ENCODE peak calls at places on chromosomes 12 and 14, in six cellular contexts. One of them, this sample, is unnamed.

GRCh38 chr14:50083467-50084337 is 32.7 kb downstream of the VCPKMT start:
- DNase-seq in CD8-positive, alpha-beta T cell: peak
- DNase-seq in GM10248: peak
- DNase-seq in brain microvascular endothelial cell: no peak
- DNase-seq in uterus: no peak
- DNase-seq in BE2C: no peak
- DNase-seq in this sample: peak

GRCh38 chr12:52201520-52201839 is 9.7 kb upstream of the KRT80 start:
- DNase-seq in CD8-positive, alpha-beta T cell: no peak
- DNase-seq in uterus: no peak
- DNase-seq in BE2C: peak
- DNase-seq in GM10248: no peak
- DNase-seq in brain microvascular endothelial cell: no peak
- DNase-seq in this sample: no peak

GRCh38 chr12:18470251-18470650 is 208.9 kb downstream of the PIK3C2G start:
- DNase-seq in GM10248: no peak
- DNase-seq in uterus: no peak
- DNase-seq in CD8-positive, alpha-beta T cell: no peak
- DNase-seq in BE2C: no peak
- DNase-seq in brain microvascular endothelial cell: no peak
- DNase-seq in this sample: no peak

GRCh38 chr14:43858981-43859380 is 648.1 kb downstream of the FSCB start:
- DNase-seq in CD8-positive, alpha-beta T cell: no peak
- DNase-seq in brain microvascular endothelial cell: no peak
- DNase-seq in BE2C: no peak
- DNase-seq in uterus: no peak
- DNase-seq in GM10248: no peak
- DNase-seq in this sample: no peak

GRCh38 chr12:102043928-102044327 is 17.9 kb downstream of the WASHC3 start:
- DNase-seq in CD8-positive, alpha-beta T cell: no peak
- DNase-seq in GM10248: peak
- DNase-seq in brain microvascular endothelial cell: no peak
- DNase-seq in uterus: no peak
- DNase-seq in BE2C: no peak
- DNase-seq in this sample: no peak

GRCh38 chr12:27785882-27786570 is 6.0 kb upstream of the MANSC4 start:
- DNase-seq in GM10248: no peak
- DNase-seq in brain microvascular endothelial cell: peak
- DNase-seq in CD8-positive, alpha-beta T cell: no peak
- DNase-seq in BE2C: no peak
- DNase-seq in uterus: no peak
- DNase-seq in this sample: no peak

GRCh38 chr14:64800000-64800399 is 79.7 kb downstream of the SPTB start:
- DNase-seq in BE2C: no peak
- DNase-seq in GM10248: no peak
- DNase-seq in uterus: no peak
- DNase-seq in CD8-positive, alpha-beta T cell: no peak
- DNase-seq in brain microvascular endothelial cell: peak
- DNase-seq in this sample: no peak

GRCh38 chr12:12975322-12976077 is 23.5 kb upstream of the GPRC5D start:
- DNase-seq in BE2C: peak
- DNase-seq in uterus: peak
- DNase-seq in brain microvascular endothelial cell: peak
- DNase-seq in GM10248: peak
- DNase-seq in CD8-positive, alpha-beta T cell: no peak
- DNase-seq in this sample: no peak

GRCh38 chr12:3551976-3552725 is 61.1 kb downstream of the PRMT8 start:
- DNase-seq in uterus: no peak
- DNase-seq in CD8-positive, alpha-beta T cell: no peak
- DNase-seq in brain microvascular endothelial cell: no peak
- DNase-seq in GM10248: no peak
- DNase-seq in BE2C: no peak
- DNase-seq in this sample: no peak

GRCh38 chr12:38664661-38665269 is 240.6 kb downstream of the CPNE8 start:
- DNase-seq in CD8-positive, alpha-beta T cell: no peak
- DNase-seq in uterus: no peak
- DNase-seq in brain microvascular endothelial cell: no peak
- DNase-seq in BE2C: peak
- DNase-seq in GM10248: peak
- DNase-seq in this sample: no peak

GRCh38 chr12:25315388-25315787 is 64.7 kb upstream of the KRAS start:
- DNase-seq in CD8-positive, alpha-beta T cell: no peak
- DNase-seq in GM10248: no peak
- DNase-seq in BE2C: no peak
- DNase-seq in brain microvascular endothelial cell: no peak
- DNase-seq in uterus: no peak
- DNase-seq in this sample: no peak

GRCh38 chr12:48969847-48970701 is 1.5 kb downstream of the WNT10B start:
- DNase-seq in GM10248: peak
- DNase-seq in BE2C: peak
- DNase-seq in CD8-positive, alpha-beta T cell: peak
- DNase-seq in uterus: no peak
- DNase-seq in brain microvascular endothelial cell: no peak
- DNase-seq in this sample: no peak

GRCh38 chr12:115037830-115038229 is 353.9 kb upstream of the TBX3 start:
- DNase-seq in GM10248: no peak
- DNase-seq in uterus: no peak
- DNase-seq in CD8-positive, alpha-beta T cell: no peak
- DNase-seq in brain microvascular endothelial cell: no peak
- DNase-seq in BE2C: no peak
- DNase-seq in this sample: no peak

GRCh38 chr12:15035185-15035584 is 62.3 kb downstream of the PDE6H start:
- DNase-seq in brain microvascular endothelial cell: no peak
- DNase-seq in CD8-positive, alpha-beta T cell: no peak
- DNase-seq in BE2C: no peak
- DNase-seq in GM10248: no peak
- DNase-seq in uterus: no peak
- DNase-seq in this sample: no peak

GRCh38 chr14:74326369-74327152 is 21.7 kb upstream of the VRTN start:
- DNase-seq in uterus: no peak
- DNase-seq in GM10248: no peak
- DNase-seq in CD8-positive, alpha-beta T cell: no peak
- DNase-seq in brain microvascular endothelial cell: no peak
- DNase-seq in BE2C: peak
- DNase-seq in this sample: no peak

GRCh38 chr12:114888458-114888857 is 204.5 kb upstream of the TBX3 start:
- DNase-seq in BE2C: no peak
- DNase-seq in brain microvascular endothelial cell: peak
- DNase-seq in uterus: no peak
- DNase-seq in GM10248: no peak
- DNase-seq in CD8-positive, alpha-beta T cell: no peak
- DNase-seq in this sample: no peak

GRCh38 chr12:132305560-132305966 is 23.8 kb downstream of the GALNT9 start:
- DNase-seq in CD8-positive, alpha-beta T cell: no peak
- DNase-seq in BE2C: no peak
- DNase-seq in GM10248: no peak
- DNase-seq in brain microvascular endothelial cell: no peak
- DNase-seq in uterus: no peak
- DNase-seq in this sample: no peak

GRCh38 chr12:129257526-129257925 is 404.2 kb downstream of the GLT1D1 start:
- DNase-seq in uterus: no peak
- DNase-seq in BE2C: no peak
- DNase-seq in brain microvascular endothelial cell: peak
- DNase-seq in CD8-positive, alpha-beta T cell: no peak
- DNase-seq in GM10248: no peak
- DNase-seq in this sample: no peak

GRCh38 chr12:72230589-72230988 is 41.6 kb upstream of the TRHDE start:
- DNase-seq in GM10248: no peak
- DNase-seq in uterus: no peak
- DNase-seq in BE2C: no peak
- DNase-seq in brain microvascular endothelial cell: peak
- DNase-seq in CD8-positive, alpha-beta T cell: no peak
- DNase-seq in this sample: no peak

GRCh38 chr12:22709292-22709691 is 84.3 kb downstream of the ETNK1 start:
- DNase-seq in CD8-positive, alpha-beta T cell: no peak
- DNase-seq in uterus: no peak
- DNase-seq in BE2C: no peak
- DNase-seq in brain microvascular endothelial cell: no peak
- DNase-seq in GM10248: peak
- DNase-seq in this sample: no peak

GRCh38 chr12:126355346-126355745 is 1290.1 kb downstream of the AACS start:
- DNase-seq in brain microvascular endothelial cell: no peak
- DNase-seq in BE2C: no peak
- DNase-seq in CD8-positive, alpha-beta T cell: no peak
- DNase-seq in uterus: no peak
- DNase-seq in GM10248: no peak
- DNase-seq in this sample: no peak

GRCh38 chr14:93078830-93079229 is 36.9 kb downstream of the ITPK1 start:
- DNase-seq in GM10248: no peak
- DNase-seq in BE2C: no peak
- DNase-seq in brain microvascular endothelial cell: peak
- DNase-seq in CD8-positive, alpha-beta T cell: no peak
- DNase-seq in uterus: peak
- DNase-seq in this sample: no peak

GRCh38 chr12:133236556-133236955 is 879 bp upstream of the ANHX start:
- DNase-seq in BE2C: no peak
- DNase-seq in brain microvascular endothelial cell: no peak
- DNase-seq in GM10248: no peak
- DNase-seq in uterus: no peak
- DNase-seq in CD8-positive, alpha-beta T cell: no peak
- DNase-seq in this sample: no peak

GRCh38 chr12:6507102-6507998 is 13.4 kb downstream of the NCAPD2 start:
- DNase-seq in uterus: no peak
- DNase-seq in CD8-positive, alpha-beta T cell: no peak
- DNase-seq in GM10248: no peak
- DNase-seq in BE2C: no peak
- DNase-seq in brain microvascular endothelial cell: peak
- DNase-seq in this sample: no peak

GRCh38 chr12:112944028-112944690 is 5.9 kb downstream of the OAS3 start:
- DNase-seq in BE2C: no peak
- DNase-seq in CD8-positive, alpha-beta T cell: no peak
- DNase-seq in uterus: no peak
- DNase-seq in GM10248: no peak
- DNase-seq in brain microvascular endothelial cell: no peak
- DNase-seq in this sample: no peak

GRCh38 chr12:52912711-52913423 is 8.0 kb upstream of the KRT8 start:
- DNase-seq in BE2C: no peak
- DNase-seq in brain microvascular endothelial cell: no peak
- DNase-seq in CD8-positive, alpha-beta T cell: no peak
- DNase-seq in uterus: no peak
- DNase-seq in GM10248: no peak
- DNase-seq in this sample: no peak

GRCh38 chr12:25052191-25053020 is 103.5 kb upstream of the BCAT1 start:
- DNase-seq in BE2C: no peak
- DNase-seq in brain microvascular endothelial cell: no peak
- DNase-seq in CD8-positive, alpha-beta T cell: peak
- DNase-seq in uterus: no peak
- DNase-seq in GM10248: peak
- DNase-seq in this sample: peak

GRCh38 chr14:101843038-101843437 is 81.5 kb downstream of the PPP2R5C start:
- DNase-seq in uterus: no peak
- DNase-seq in brain microvascular endothelial cell: no peak
- DNase-seq in BE2C: no peak
- DNase-seq in GM10248: no peak
- DNase-seq in CD8-positive, alpha-beta T cell: no peak
- DNase-seq in this sample: no peak

GRCh38 chr14:101845496-101845895 is 84.0 kb downstream of the PPP2R5C start:
- DNase-seq in BE2C: no peak
- DNase-seq in GM10248: no peak
- DNase-seq in brain microvascular endothelial cell: no peak
- DNase-seq in uterus: no peak
- DNase-seq in CD8-positive, alpha-beta T cell: no peak
- DNase-seq in this sample: no peak

GRCh38 chr14:101843665-101844064 is 82.2 kb downstream of the PPP2R5C start:
- DNase-seq in brain microvascular endothelial cell: no peak
- DNase-seq in uterus: no peak
- DNase-seq in CD8-positive, alpha-beta T cell: peak
- DNase-seq in GM10248: peak
- DNase-seq in BE2C: no peak
- DNase-seq in this sample: peak

GRCh38 chr14:101844752-101845151 is 83.2 kb downstream of the PPP2R5C start:
- DNase-seq in GM10248: no peak
- DNase-seq in BE2C: no peak
- DNase-seq in CD8-positive, alpha-beta T cell: no peak
- DNase-seq in brain microvascular endothelial cell: no peak
- DNase-seq in uterus: no peak
- DNase-seq in this sample: no peak

DNA sequence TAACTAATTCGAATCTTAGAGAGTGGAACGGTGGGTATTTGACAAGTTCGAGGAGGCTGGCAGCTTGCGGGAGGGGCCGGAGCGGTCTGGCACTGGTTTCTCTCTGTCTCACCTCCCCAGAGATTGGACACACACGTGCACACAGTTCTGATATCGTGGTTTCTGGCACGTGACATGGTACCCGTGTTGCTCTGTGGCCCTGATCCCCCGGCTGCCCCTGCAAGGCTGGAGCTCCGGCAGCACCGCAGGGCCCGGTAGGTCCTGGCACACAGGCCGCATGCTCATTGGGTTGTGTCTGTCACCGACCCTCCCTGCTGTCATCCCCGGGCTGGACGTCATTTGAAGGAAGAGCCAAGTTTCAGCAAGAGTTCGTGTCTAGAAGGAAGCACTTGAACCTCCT is 82.7 kb downstream of the PPP2R5C start:
- DNase-seq in BE2C: peak
- DNase-seq in CD8-positive, alpha-beta T cell: no peak
- DNase-seq in brain microvascular endothelial cell: no peak
- DNase-seq in GM10248: no peak
- DNase-seq in uterus: no peak
- DNase-seq in this sample: no peak
- TF ChIP-seq CTCF in BE2C: no peak
- TF ChIP-seq CTCF in CD8-positive, alpha-beta T cell: no peak
- TF ChIP-seq CTCF in brain microvascular endothelial cell: no peak
- TF ChIP-seq CTCF in GM10248: no peak
- TF ChIP-seq CTCF in uterus: no peak
- TF ChIP-seq CTCF in this sample: no peak

DNA sequence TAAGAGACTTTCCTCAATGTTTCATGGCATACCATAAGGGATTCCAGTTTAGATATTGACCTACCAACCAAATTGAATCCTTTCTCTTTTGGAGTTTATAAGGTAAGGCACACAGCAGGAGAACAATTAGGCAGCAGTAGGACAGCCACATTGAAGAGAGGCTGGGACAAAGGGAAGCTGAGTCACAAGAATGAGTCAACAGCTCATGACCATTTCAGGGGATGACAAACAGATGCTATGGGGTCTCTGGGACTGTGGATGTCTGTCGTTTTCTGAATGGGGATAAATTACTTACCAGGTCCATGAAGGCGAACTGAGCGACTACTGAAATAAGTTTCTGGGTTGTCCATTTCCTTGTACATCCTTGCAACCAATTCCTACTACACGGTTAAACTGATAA is 48.6 kb upstream of the E2F7 start:
- DNase-seq in GM10248: no peak
- DNase-seq in CD8-positive, alpha-beta T cell: no peak
- DNase-seq in brain microvascular endothelial cell: peak
- DNase-seq in BE2C: no peak
- DNase-seq in uterus: no peak
- DNase-seq in this sample: no peak
- TF ChIP-seq CTCF in GM10248: no peak
- TF ChIP-seq CTCF in CD8-positive, alpha-beta T cell: no peak
- TF ChIP-seq CTCF in brain microvascular endothelial cell: no peak
- TF ChIP-seq CTCF in BE2C: no peak
- TF ChIP-seq CTCF in uterus: no peak
- TF ChIP-seq CTCF in this sample: no peak

GRCh38 chr12:116609715-116610114 is 50.5 kb downstream of the MAP1LC3B2 start:
- DNase-seq in brain microvascular endothelial cell: no peak
- DNase-seq in GM10248: no peak
- DNase-seq in BE2C: peak
- DNase-seq in uterus: no peak
- DNase-seq in CD8-positive, alpha-beta T cell: peak
- DNase-seq in this sample: no peak
- TF ChIP-seq CTCF in brain microvascular endothelial cell: peak
- TF ChIP-seq CTCF in GM10248: peak
- TF ChIP-seq CTCF in BE2C: peak
- TF ChIP-seq CTCF in uterus: no peak
- TF ChIP-seq CTCF in CD8-positive, alpha-beta T cell: peak
- TF ChIP-seq CTCF in this sample: no peak

GRCh38 chr12:103705927-103706326 is 118.9 kb downstream of the STAB2 start:
- DNase-seq in uterus: no peak
- DNase-seq in brain microvascular endothelial cell: no peak
- DNase-seq in BE2C: no peak
- DNase-seq in CD8-positive, alpha-beta T cell: no peak
- DNase-seq in GM10248: no peak
- DNase-seq in this sample: no peak
- TF ChIP-seq CTCF in uterus: no peak
- TF ChIP-seq CTCF in brain microvascular endothelial cell: peak
- TF ChIP-seq CTCF in BE2C: peak
- TF ChIP-seq CTCF in CD8-positive, alpha-beta T cell: no peak
- TF ChIP-seq CTCF in GM10248: no peak
- TF ChIP-seq CTCF in this sample: no peak

This sample was measured in activated B cell treated with CpG ODN at 0.5 μM for 24 hours.